ENCODE peak calls at places on chromosome 18, in seven cellular contexts. R is upper lobe of right lung, J is A549, X is astrocyte, F is psoas muscle, V is lung, B is brain microvascular endothelial cell. Q is an unnamed sample.

GRCh38 chr18:73979742-73980141 is 167.9 kb downstream of the FBXO15 start:
- DNase-seq in R (no peak), J (no peak), X (peak), F (no peak), V (no peak), B (no peak), Q (peak)

GRCh38 chr18:74290831-74291770 is 662 bp downstream of the CYB5A start:
- DNase-seq in R (peak), J (no peak), X (no peak), F (no peak), V (peak), B (no peak), Q (peak)

GRCh38 chr18:52409732-52410131 is 69.7 kb downstream of the DCC start:
- DNase-seq in R (no peak), J (peak), X (no peak), F (no peak), V (no peak), B (no peak), Q (peak)

GRCh38 chr18:13279181-13280065 is 60.9 kb downstream of the LDLRAD4 start:
- DNase-seq in R (peak), J (no peak), X (no peak), F (no peak), V (no peak), B (no peak), Q (no peak)

GRCh38 chr18:28439870-28440269 is 262.9 kb upstream of the CDH2 start:
- DNase-seq in R (no peak), J (peak), X (peak), F (no peak), V (no peak), B (no peak), Q (no peak)

GRCh38 chr18:42513416-42513815 is 558.4 kb downstream of the PIK3C3 start:
- DNase-seq in R (no peak), J (no peak), X (no peak), F (no peak), V (no peak), B (no peak), Q (no peak)

GRCh38 chr18:62603211-62603610 is 80.4 kb downstream of the ZCCHC2 start:
- DNase-seq in R (no peak), J (no peak), X (no peak), F (no peak), V (no peak), B (no peak), Q (no peak)

GRCh38 chr18:77023115-77023782 is 109.3 kb downstream of the MBP start:
- DNase-seq in R (no peak), J (no peak), X (no peak), F (peak), V (no peak), B (peak), Q (no peak)

GRCh38 chr18:45722899-45723298 is 1.1 kb upstream of the SLC14A1 start:
- DNase-seq in R (peak), J (peak), X (peak), F (peak), V (peak), B (peak), Q (peak)

GRCh38 chr18:22169889-22170420 is 566 bp downstream of the GATA6 start:
- DNase-seq in R (peak), J (no peak), X (no peak), F (peak), V (no peak), B (no peak), Q (peak)

GRCh38 chr18:41881285-41881684 is 73.7 kb upstream of the PIK3C3 start:
- DNase-seq in R (no peak), J (no peak), X (peak), F (no peak), V (no peak), B (peak), Q (peak)

GRCh38 chr18:59509477-59510173 is 150.6 kb upstream of the LMAN1 start:
- DNase-seq in R (no peak), J (no peak), X (no peak), F (peak), V (peak), B (no peak), Q (no peak)

GRCh38 chr18:76708036-76708726 is 114.2 kb upstream of the ZNF236 start:
- DNase-seq in R (no peak), J (no peak), X (no peak), F (no peak), V (no peak), B (no peak), Q (no peak)

GRCh38 chr18:59005266-59005665 is 134.4 kb upstream of the SEC11C start:
- DNase-seq in R (no peak), J (peak), X (peak), F (peak), V (no peak), B (peak), Q (no peak)

GRCh38 chr18:57122906-57123510 is 23.9 kb upstream of the BOD1L2 start:
- DNase-seq in R (no peak), J (no peak), X (no peak), F (no peak), V (no peak), B (no peak), Q (no peak)

GRCh38 chr18:47975105-47975504 is 44.6 kb upstream of the SMAD2 start:
- DNase-seq in R (no peak), J (no peak), X (no peak), F (no peak), V (no peak), B (no peak), Q (no peak)

GRCh38 chr18:63681449-63682381 is 20.0 kb upstream of the SERPINB3 start:
- DNase-seq in R (no peak), J (peak), X (no peak), F (no peak), V (no peak), B (no peak), Q (no peak)

GRCh38 chr18:40851014-40851429 is 1104.0 kb upstream of the PIK3C3 start:
- DNase-seq in R (no peak), J (no peak), X (peak), F (no peak), V (peak), B (no peak), Q (peak)

GRCh38 chr18:23258566-23259265 is 123.4 kb downstream of the CABLES1 start:
- DNase-seq in R (no peak), J (no peak), X (no peak), F (no peak), V (no peak), B (no peak), Q (no peak)

GRCh38 chr18:49560277-49561126 is 1.4 kb upstream of the LIPG start:
- DNase-seq in R (peak), J (no peak), X (no peak), F (peak), V (no peak), B (no peak), Q (peak)

GRCh38 chr18:59902180-59902992 is 2.6 kb downstream of the PMAIP1 start:
- DNase-seq in R (no peak), J (no peak), X (peak), F (no peak), V (no peak), B (no peak), Q (no peak)

GRCh38 chr18:44321868-44322590 is 358.7 kb upstream of the SETBP1 start:
- DNase-seq in R (no peak), J (no peak), X (no peak), F (peak), V (no peak), B (no peak), Q (no peak)

GRCh38 chr18:9614401-9615279 is at the start of gene PPP4R1:
- DNase-seq in R (peak), J (peak), X (peak), F (peak), V (peak), B (no peak), Q (peak)

GRCh38 chr18:48959921-48960920 is 9.5 kb upstream of the SMAD7 start:
- DNase-seq in R (no peak), J (no peak), X (peak), F (no peak), V (no peak), B (peak), Q (no peak)

GRCh38 chr18:42719221-42719620 is 396.3 kb downstream of the RIT2 start:
- DNase-seq in R (no peak), J (no peak), X (no peak), F (no peak), V (no peak), B (no peak), Q (no peak)

GRCh38 chr18:11654736-11655604 is 34.1 kb upstream of the GNAL start:
- DNase-seq in R (peak), J (peak), X (no peak), F (peak), V (peak), B (peak), Q (peak)

GRCh38 chr18:35511833-35512232 is 14.1 kb upstream of the INO80C start:
- DNase-seq in R (no peak), J (no peak), X (no peak), F (no peak), V (peak), B (no peak), Q (no peak)

GRCh38 chr18:42033137-42033810 is 78.2 kb downstream of the PIK3C3 start:
- DNase-seq in R (no peak), J (no peak), X (no peak), F (no peak), V (no peak), B (no peak), Q (no peak)

GRCh38 chr18:74898965-74899364 is 301.3 kb downstream of the ZNF407 start:
- DNase-seq in R (no peak), J (peak), X (peak), F (no peak), V (no peak), B (peak), Q (peak)

GRCh38 chr18:67104700-67105284 is 411.7 kb downstream of the DSEL start:
- DNase-seq in R (peak), J (peak), X (peak), F (peak), V (peak), B (peak), Q (peak)

GRCh38 chr18:63683152-63683551 is 19.6 kb upstream of the SERPINB11 start:
- DNase-seq in R (no peak), J (peak), X (peak), F (no peak), V (no peak), B (peak), Q (peak)

GRCh38 chr18:53937037-53937436 is 287.4 kb downstream of the MBD2 start:
- DNase-seq in R (no peak), J (no peak), X (no peak), F (no peak), V (no peak), B (no peak), Q (no peak)

GRCh38 chr18:53946561-53946960 is 277.9 kb downstream of the MBD2 start:
- DNase-seq in R (no peak), J (no peak), X (peak), F (no peak), V (no peak), B (no peak), Q (no peak)

GRCh38 chr18:53944721-53945120 is 279.7 kb downstream of the MBD2 start:
- DNase-seq in R (no peak), J (peak), X (no peak), F (no peak), V (no peak), B (no peak), Q (no peak)

GRCh38 chr18:53943463-53943862 is 281.0 kb downstream of the MBD2 start:
- DNase-seq in R (no peak), J (no peak), X (no peak), F (no peak), V (no peak), B (no peak), Q (no peak)

GRCh38 chr18:53941601-53942335 is 282.7 kb downstream of the MBD2 start:
- DNase-seq in R (no peak), J (peak), X (peak), F (no peak), V (no peak), B (no peak), Q (no peak)
- H3K27ac ChIP-seq in R (no peak), J (no peak), X (no peak), F (no peak), V (no peak), B (no peak), Q (no peak)

GRCh38 chr18:5600376-5601071 is 56.7 kb upstream of the EPB41L3 start:
- DNase-seq in R (no peak), J (no peak), X (peak), F (no peak), V (no peak), B (no peak), Q (peak)
- TF ChIP-seq CTCF in R (peak), J (peak), X (peak), F (peak), V (peak), B (peak), Q (peak)

DNA sequence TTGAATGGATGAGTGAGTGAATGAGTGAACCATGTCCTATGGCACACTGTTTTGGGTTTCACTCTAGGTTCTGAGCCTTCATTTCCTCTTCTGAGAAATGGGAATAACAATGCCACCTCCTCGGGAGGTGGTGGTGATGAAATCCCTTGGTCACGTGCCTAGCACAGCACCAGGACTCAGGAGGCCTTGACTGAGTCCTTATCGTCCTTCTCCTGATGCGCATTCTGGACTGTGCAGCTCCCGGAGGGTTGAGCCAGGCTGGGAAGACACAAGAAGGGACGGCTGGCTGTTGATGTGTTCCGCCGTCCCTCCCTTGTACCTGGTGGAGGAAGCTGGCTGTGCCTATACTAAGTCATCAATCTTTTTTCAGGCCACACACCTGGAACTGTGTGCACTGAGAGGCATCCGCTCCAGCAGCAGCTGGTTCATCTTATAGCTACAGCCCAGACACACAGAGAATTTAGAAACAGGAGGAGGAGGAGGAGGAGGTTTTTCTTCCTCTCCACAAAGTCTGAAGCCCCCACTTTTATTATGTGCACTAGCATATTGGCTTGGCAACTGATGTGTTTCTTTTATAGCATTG is 437.2 kb downstream of the ZNF521 start:
- DNase-seq in R (no peak), J (no peak), X (no peak), F (no peak), V (no peak), B (no peak), Q (no peak)
- H3K27ac ChIP-seq in R (no peak), J (no peak), X (no peak), F (no peak), V (no peak), B (no peak), Q (no peak)

DNA sequence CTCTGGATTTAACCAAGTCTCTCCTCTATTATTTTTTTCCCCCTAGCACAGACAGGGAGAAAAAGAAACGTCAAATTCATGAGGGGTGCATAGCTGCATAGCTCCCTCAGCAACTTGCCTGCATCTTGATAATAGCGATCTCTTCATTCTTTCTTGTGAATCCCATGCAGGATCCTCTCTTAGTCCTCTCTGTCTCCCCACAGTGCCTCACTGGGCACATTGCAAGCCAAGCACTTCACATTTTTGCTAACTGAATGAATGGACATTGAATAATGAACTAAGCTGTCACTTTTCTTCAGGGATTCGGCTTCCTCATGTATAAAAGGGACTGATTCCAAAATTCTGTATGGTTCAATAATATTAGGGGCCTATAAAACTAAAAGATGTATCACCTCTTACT is 2.9 kb upstream of the EPB41L3 start:
- DNase-seq in R (no peak), J (peak), X (peak), F (no peak), V (no peak), B (peak), Q (no peak)
- TF ChIP-seq CTCF in R (peak), J (no peak), X (peak), F (no peak), V (no peak), B (peak), Q (no peak)